ENCODE peak calls at places on chromosomes 13 and 19, in five cellular contexts. X is nephron progenitor cell, Z is B cell, R is testis, L is cardiac fibroblast. F is an unnamed sample.

GRCh38 chr13:24734951-24735350 is 29.0 kb upstream of the RNF17 start:
- DNase-seq in X (no peak), L (no peak), Z (no peak), R (no peak), F (no peak)

GRCh38 chr13:32354040-32354439 is 38.7 kb downstream of the BRCA2 start:
- DNase-seq in R (no peak), X (no peak), Z (no peak), L (no peak), F (no peak)

GRCh38 chr13:111178417-111178816 is 63.3 kb downstream of the ARHGEF7 start:
- DNase-seq in R (no peak), X (no peak), L (no peak), Z (no peak), F (no peak)

GRCh38 chr19:44931541-44931940 is 10.5 kb upstream of the APOC4 start:
- DNase-seq in Z (no peak), X (no peak), R (no peak), L (no peak), F (no peak)

GRCh38 chr13:109251958-109252357 is 534.4 kb downstream of the IRS2 start:
- DNase-seq in R (no peak), L (no peak), Z (no peak), X (no peak), F (no peak)

GRCh38 chr19:22914646-22915045 is 82.6 kb downstream of the ZNF723 start:
- DNase-seq in L (no peak), X (no peak), Z (no peak), R (no peak), F (no peak)

GRCh38 chr13:111292710-111293485 is 27.5 kb upstream of the TEX29 start:
- DNase-seq in Z (no peak), L (no peak), R (no peak), X (no peak), F (no peak)

GRCh38 chr13:113083402-113084061 is 22.1 kb upstream of the F7 start:
- DNase-seq in R (no peak), Z (no peak), X (no peak), L (peak), F (no peak)

GRCh38 chr19:41616785-41617621 is 9.9 kb downstream of the CEACAM4 start:
- DNase-seq in X (peak), Z (no peak), R (no peak), L (peak), F (peak)

GRCh38 chr19:42352216-42352892 is 26.9 kb downstream of the MEGF8 start:
- DNase-seq in R (no peak), X (no peak), L (peak), Z (no peak), F (no peak)

GRCh38 chr19:7670150-7670784 is 1.4 kb downstream of the RETN start:
- DNase-seq in R (peak), L (no peak), X (peak), Z (peak), F (no peak)

GRCh38 chr13:70249332-70250064 is 141.2 kb upstream of the KLHL1 start:
- DNase-seq in L (peak), Z (no peak), R (peak), X (no peak), F (no peak)

GRCh38 chr13:21998279-21998678 is 327.4 kb downstream of the FGF9 start:
- DNase-seq in Z (no peak), R (no peak), L (no peak), X (peak), F (no peak)

GRCh38 chr13:21999666-22000065 is 328.8 kb downstream of the FGF9 start:
- DNase-seq in Z (no peak), R (no peak), L (no peak), X (no peak), F (no peak)

GRCh38 chr13:22001336-22001735 is 330.5 kb downstream of the FGF9 start:
- DNase-seq in Z (no peak), L (no peak), R (no peak), X (no peak), F (no peak)

GRCh38 chr13:21997726-21998125 is 326.9 kb downstream of the FGF9 start:
- DNase-seq in Z (no peak), L (no peak), X (no peak), R (no peak), F (no peak)

GRCh38 chr13:22000191-22000590 is 329.3 kb downstream of the FGF9 start:
- DNase-seq in L (no peak), R (no peak), X (no peak), Z (no peak), F (no peak)
- TF ChIP-seq CTCF in L (no peak), R (no peak), X (no peak), Z (no peak), F (no peak)

GRCh38 chr13:50376895-50377575 is 361.8 kb downstream of the KCNRG start:
- DNase-seq in L (no peak), R (no peak), Z (no peak), X (no peak), F (no peak)
- TF ChIP-seq CTCF in L (no peak), R (no peak), Z (no peak), X (no peak), F (no peak)

DNA sequence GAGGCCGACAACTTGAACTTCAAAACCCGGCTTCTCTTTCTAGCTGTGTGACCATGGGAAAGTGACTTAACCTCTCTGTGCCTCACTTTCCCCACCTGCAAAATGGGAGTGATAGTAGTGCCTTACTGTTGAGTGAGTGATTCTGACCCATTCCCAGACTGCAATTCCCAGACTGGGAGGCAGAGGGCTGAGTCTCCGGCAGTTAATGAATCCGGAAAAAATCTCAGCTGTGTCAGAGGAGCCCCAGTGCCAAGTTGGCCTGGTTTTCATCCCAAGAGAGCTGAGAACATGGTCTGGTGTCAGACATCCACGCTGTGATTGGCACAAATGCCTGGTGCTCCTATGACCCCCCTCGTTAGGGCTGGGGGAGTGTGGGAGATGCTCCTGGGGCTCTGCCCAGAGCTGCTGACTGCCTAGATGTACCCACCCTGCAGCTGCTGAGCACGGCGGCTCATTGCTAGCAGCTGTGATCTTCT is 50.0 kb downstream of the PIN1 start:
- DNase-seq in R (peak), Z (no peak), X (no peak), L (peak), F (no peak)
- TF ChIP-seq CTCF in R (no peak), Z (no peak), X (no peak), L (peak), F (no peak)

GRCh38 chr19:5547881-5548280 is 19.9 kb downstream of the TINCR start:
- DNase-seq in Z (no peak), R (no peak), X (no peak), L (peak), F (no peak)
- TF ChIP-seq CTCF in Z (no peak), R (no peak), X (peak), L (peak), F (peak)

DNA sequence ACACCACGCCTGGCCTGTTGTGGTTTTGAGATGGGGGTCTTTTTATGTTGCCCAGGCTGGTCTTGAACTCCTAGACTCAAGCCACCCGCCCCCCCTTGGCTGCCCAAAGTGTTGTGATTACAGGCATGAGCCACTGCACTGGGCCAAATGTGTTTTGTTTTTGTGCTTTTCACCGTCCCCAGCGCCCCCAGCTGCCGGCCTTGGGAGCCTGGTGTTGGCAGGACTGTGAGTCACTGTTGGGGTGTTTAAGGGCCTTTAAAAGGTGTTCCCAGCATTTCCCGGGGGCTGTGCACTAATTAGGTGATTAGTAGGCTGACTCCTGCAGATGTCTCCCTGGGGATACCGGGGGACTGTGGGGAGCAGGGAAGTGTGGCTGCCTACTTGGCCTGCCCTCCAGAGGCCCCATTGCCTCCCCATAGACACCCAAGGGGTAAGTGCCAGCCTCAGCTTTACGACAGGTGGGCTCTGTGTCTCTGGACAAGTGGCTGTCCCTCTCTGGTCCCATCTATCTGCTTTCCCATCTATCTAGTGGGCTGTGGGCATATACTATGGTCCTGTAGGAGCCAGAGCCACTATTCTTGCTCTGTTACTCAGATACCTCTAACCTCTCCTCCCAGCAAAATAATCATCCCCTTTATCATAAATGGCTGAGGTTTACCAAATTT is 11.8 kb upstream of the TLE5 start:
- DNase-seq in R (peak), X (no peak), L (peak), Z (no peak), F (no peak)
- TF ChIP-seq CTCF in R (no peak), X (no peak), L (peak), Z (no peak), F (no peak)

GRCh38 chr19:49590071-49590970 is 661 bp upstream of the PRR12 start:
- DNase-seq in L (peak), X (peak), R (peak), Z (peak), F (peak)
- TF ChIP-seq CTCF in L (no peak), X (no peak), R (no peak), Z (peak), F (peak)

DNA sequence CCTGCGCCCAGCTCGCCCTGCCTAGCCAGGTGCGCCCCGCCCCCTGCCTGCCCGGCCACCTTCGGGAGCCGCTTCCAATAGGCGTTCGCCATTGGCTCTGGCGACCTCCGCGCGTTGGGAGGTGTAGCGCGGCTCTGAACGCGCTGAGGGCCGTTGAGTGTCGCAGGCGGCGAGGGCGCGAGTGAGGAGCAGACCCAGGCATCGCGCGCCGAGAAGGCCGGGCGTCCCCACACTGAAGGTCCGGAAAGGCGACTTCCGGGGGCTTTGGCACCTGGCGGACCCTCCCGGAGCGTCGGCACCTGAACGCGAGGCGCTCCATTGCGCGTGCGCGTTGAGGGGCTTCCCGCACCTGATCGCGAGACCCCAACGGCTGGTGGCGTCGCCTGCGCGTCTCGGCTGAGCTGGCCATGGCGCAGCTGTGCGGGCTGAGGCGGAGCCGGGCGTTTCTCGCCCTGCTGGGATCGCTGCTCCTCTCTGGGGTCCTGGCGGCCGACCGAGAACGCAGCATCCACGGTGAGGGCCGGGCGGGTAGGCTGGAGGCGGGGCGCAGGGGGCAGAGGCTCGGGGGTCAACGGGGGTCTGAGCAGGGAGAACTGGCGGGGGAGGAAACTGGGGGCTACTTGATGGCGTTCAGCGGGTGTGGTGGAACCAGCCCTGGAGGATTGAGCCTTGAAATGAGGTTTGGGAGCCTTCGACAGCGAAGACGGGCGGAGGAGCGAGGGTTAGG is at the start of gene SPINT2:
- DNase-seq in X (peak), L (no peak), R (no peak), Z (peak), F (peak)
- TF ChIP-seq CTCF in X (no peak), L (no peak), R (peak), Z (no peak), F (peak)

GRCh38 chr13:30790592-30790991 is 55.2 kb downstream of the ALOX5AP start:
- DNase-seq in R (no peak), X (no peak), L (no peak), Z (no peak), F (no peak)

GRCh38 chr13:30789360-30789862 is 54.1 kb downstream of the ALOX5AP start:
- DNase-seq in X (no peak), L (no peak), Z (no peak), R (no peak), F (no peak)

GRCh38 chr13:30796132-30796832 is 60.9 kb downstream of the ALOX5AP start:
- DNase-seq in L (peak), X (no peak), R (peak), Z (no peak), F (no peak)

GRCh38 chr13:30791354-30791921 is 56.1 kb downstream of the ALOX5AP start:
- DNase-seq in L (peak), R (peak), X (no peak), Z (no peak), F (peak)

GRCh38 chr13:30792257-30793000 is 57.1 kb downstream of the ALOX5AP start:
- DNase-seq in X (peak), Z (no peak), R (peak), L (peak), F (peak)
- TF ChIP-seq CTCF in X (no peak), Z (no peak), R (no peak), L (peak), F (peak)

GRCh38 chr19:35806597-35806996 is 6.0 kb downstream of the PRODH2 start:
- DNase-seq in Z (no peak), R (no peak), L (no peak), X (no peak), F (no peak)
- TF ChIP-seq CTCF in Z (no peak), R (no peak), L (no peak), X (no peak), F (no peak)

DNA sequence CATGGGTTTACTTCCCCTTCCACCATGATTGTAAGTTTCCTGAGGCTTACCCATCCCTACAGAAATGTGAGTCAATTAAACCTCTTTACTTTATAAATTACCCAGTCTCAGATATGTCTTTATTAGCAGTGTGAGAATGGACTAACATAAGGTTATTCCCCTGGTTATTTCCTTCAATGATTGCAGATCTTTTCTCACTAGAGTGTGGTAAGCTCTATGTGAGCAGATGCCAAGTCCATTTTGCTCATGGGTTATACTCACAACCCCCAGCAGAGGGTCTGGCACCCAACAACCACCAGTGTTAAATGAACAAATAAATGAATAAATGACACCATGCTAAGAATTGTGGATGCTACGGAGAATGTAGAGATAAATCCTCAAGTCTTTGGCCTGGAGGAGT is 472.8 kb downstream of the LIG4 start:
- DNase-seq in Z (no peak), X (no peak), R (no peak), L (no peak), F (no peak)
- TF ChIP-seq CTCF in Z (no peak), X (no peak), R (no peak), L (no peak), F (peak)

F was measured in type B pancreatic cell.